ENCODE peak calls at places on chromosomes 7 and 10, in eight cellular contexts. Y is heart left ventricle, R is uterus, Z is tibial nerve, Q is body of pancreas, T is endothelial cell of umbilical vein, G is esophagus muscularis mucosa, W is IMR-90. M is an unnamed sample. For H3K4me1, the result is how much of the 10 kb centered on the place peaks cover.

GRCh38 chr7:115097175-115097671 is 175.3 kb downstream of the MDFIC start:
- DNase-seq in G (no peak), Y (no peak), Q (no peak), R (no peak), Z (no peak), W (peak), T (peak), M (no peak)

GRCh38 chr10:79392020-79392398 is 44.7 kb downstream of the PPIF start:
- DNase-seq in G (no peak), R (peak), Q (no peak), Y (peak), W (no peak), Z (no peak), T (no peak), M (peak)

GRCh38 chr7:66082083-66082482 is 6.5 kb downstream of the ASL start:
- DNase-seq in T (no peak), R (no peak), Z (no peak), Y (no peak), W (no peak), G (no peak), Q (no peak), M (no peak)

GRCh38 chr10:103111031-103111917 is 81.8 kb downstream of the NT5C2 start:
- DNase-seq in T (no peak), Z (no peak), Q (no peak), G (no peak), W (peak), R (no peak), Y (no peak), M (no peak)

GRCh38 chr7:24779283-24779655 is 22.0 kb upstream of the GSDME start:
- DNase-seq in G (no peak), T (no peak), Z (no peak), Q (no peak), R (no peak), Y (no peak), W (no peak), M (no peak)

GRCh38 chr7:105461518-105461917 is 60.6 kb downstream of the PUS7 start:
- DNase-seq in T (no peak), W (peak), Z (no peak), Q (no peak), Y (no peak), R (no peak), G (no peak), M (no peak)

GRCh38 chr10:96133135-96133534 is 3.0 kb downstream of the ZNF518A start:
- DNase-seq in R (no peak), W (peak), Z (no peak), Y (no peak), T (no peak), G (no peak), Q (no peak), M (no peak)

GRCh38 chr7:42099837-42100508 is 137.0 kb downstream of the GLI3 start:
- DNase-seq in G (no peak), T (no peak), Q (no peak), Y (no peak), Z (no peak), R (no peak), W (peak), M (no peak)

GRCh38 chr7:133535308-133535707 is 282.4 kb downstream of the EXOC4 start:
- DNase-seq in Y (no peak), Q (no peak), R (no peak), T (no peak), Z (no peak), G (no peak), W (no peak), M (no peak)

GRCh38 chr10:133446979-133447378 is 6.8 kb upstream of the SCART1 start:
- DNase-seq in G (no peak), Q (no peak), R (no peak), W (no peak), T (no peak), Z (no peak), Y (no peak), M (no peak)

GRCh38 chr10:60353519-60354258 is 36.0 kb downstream of the ANK3 start:
- DNase-seq in Z (no peak), Y (peak), R (no peak), Q (peak), W (peak), T (no peak), G (no peak), M (no peak)

GRCh38 chr10:131055437-131055836 is 256.1 kb downstream of the TCERG1L start:
- DNase-seq in Z (no peak), Y (no peak), R (no peak), T (no peak), Q (no peak), G (no peak), W (no peak), M (no peak)

GRCh38 chr7:101134399-101134980 is 7.6 kb downstream of the SERPINE1 start:
- DNase-seq in G (no peak), Q (no peak), R (no peak), Z (no peak), W (no peak), Y (no peak), T (peak), M (no peak)

GRCh38 chr10:36462194-36462593 is 663.2 kb upstream of the ANKRD30A start:
- DNase-seq in Z (no peak), Y (no peak), Q (no peak), T (no peak), G (no peak), R (no peak), W (peak), M (no peak)

GRCh38 chr7:104940023-104940710 is 73.8 kb upstream of the KMT2E start:
- DNase-seq in W (no peak), Z (no peak), R (no peak), Q (no peak), G (no peak), Y (no peak), T (no peak), M (no peak)

GRCh38 chr7:134792968-134793367 is 13.5 kb downstream of the CALD1 start:
- DNase-seq in Y (peak), G (no peak), W (peak), T (no peak), Q (peak), R (peak), Z (no peak), M (no peak)

GRCh38 chr7:30093351-30094019 is 41.3 kb upstream of the MTURN start:
- DNase-seq in T (no peak), Q (no peak), R (no peak), Z (peak), W (peak), Y (no peak), G (no peak), M (no peak)

GRCh38 chr10:69056129-69056528 is 31.8 kb upstream of the SRGN start:
- DNase-seq in W (no peak), T (no peak), Y (peak), Q (peak), G (no peak), R (no peak), Z (no peak), M (no peak)

GRCh38 chr7:68783671-68784070 is 814.6 kb upstream of the AUTS2 start:
- DNase-seq in R (no peak), T (no peak), Q (no peak), Z (no peak), G (no peak), Y (no peak), W (peak), M (no peak)

GRCh38 chr7:113775401-113775800 is 143.4 kb downstream of the PPP1R3A start:
- DNase-seq in Z (no peak), R (no peak), Y (no peak), T (no peak), W (no peak), G (no peak), Q (no peak), M (no peak)

GRCh38 chr10:5905854-5906507 is 15.9 kb downstream of the FBH1 start:
- DNase-seq in R (no peak), Y (peak), G (no peak), T (no peak), Z (no peak), Q (no peak), W (no peak), M (no peak)

GRCh38 chr7:76280408-76280807 is 22.1 kb upstream of the HSPB1 start:
- DNase-seq in Z (no peak), R (no peak), Y (no peak), T (no peak), W (no peak), Q (no peak), G (no peak), M (no peak)

GRCh38 chr7:42020067-42020466 is 216.9 kb downstream of the GLI3 start:
- DNase-seq in Q (no peak), R (no peak), Y (no peak), Z (no peak), T (no peak), G (no peak), W (no peak), M (no peak)

GRCh38 chr10:50325449-50326188 is 74.3 kb upstream of the ASAH2 start:
- DNase-seq in T (peak), Y (peak), Q (peak), Z (peak), R (peak), W (peak), G (no peak), M (no peak)

GRCh38 chr10:91590904-91591791 is 41.7 kb downstream of the PPP1R3C start:
- DNase-seq in R (peak), Z (no peak), Q (peak), T (peak), Y (peak), G (no peak), W (peak), M (no peak)

DNA sequence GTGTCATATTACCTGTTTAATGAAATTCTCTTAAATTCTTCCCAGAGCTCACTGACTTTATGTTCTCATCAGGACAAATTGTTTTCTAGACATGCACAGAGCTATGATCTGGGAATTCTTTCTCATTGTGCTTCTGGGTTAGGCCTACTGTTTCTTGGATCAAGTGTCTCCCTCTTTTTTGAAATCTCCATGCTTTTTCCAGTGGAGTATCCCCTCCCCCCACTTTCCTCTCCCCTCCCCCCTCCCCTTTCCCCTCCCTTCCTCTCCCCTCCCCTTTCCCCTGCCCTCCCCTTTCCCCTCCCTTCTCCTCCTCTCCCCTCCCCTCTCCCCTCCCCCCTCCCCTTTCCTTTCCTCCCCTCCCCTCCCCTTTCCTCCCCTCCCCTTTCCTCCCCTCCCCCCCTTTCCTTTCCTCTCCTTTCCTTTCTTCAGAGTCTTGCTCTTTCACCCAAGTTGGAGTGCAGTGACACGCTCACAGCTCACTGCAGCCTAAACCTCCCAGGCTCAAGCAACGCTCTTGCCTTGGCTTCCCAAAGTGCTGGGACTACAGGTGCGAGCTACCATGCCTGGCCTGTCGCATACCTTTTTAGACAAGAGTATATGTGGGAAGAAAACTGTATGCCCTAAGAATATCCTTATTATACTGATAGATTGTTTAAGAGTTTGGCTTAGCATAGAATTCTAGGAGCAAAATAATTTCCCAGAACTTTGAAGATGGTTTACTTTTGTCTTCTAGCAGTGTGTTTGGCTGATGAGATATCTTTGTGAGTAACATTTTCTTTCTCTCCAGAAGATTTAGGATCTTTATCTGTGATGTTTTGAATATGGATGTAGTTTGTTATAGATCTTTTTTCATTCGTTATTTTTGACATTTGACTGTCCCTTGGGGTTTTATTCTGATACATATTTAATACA is 2.5 kb downstream of the DYNC2I1 start:
- DNase-seq in Y (no peak), G (no peak), R (no peak), T (no peak), Z (no peak), Q (no peak), W (no peak), M (no peak)
- H3K4me1 ChIP-seq in Y (under half), G (under half), R (under half), T (under half), Z (under half), Q (under half), W (under half), M (under half)

GRCh38 chr10:3805227-3805790 is 20.3 kb upstream of the KLF6 start:
- DNase-seq in W (peak), Q (peak), R (no peak), Z (no peak), G (peak), Y (no peak), T (peak), M (no peak)
- TF ChIP-seq POLR2A in W (no peak), Q (no peak), R (no peak), Z (no peak), G (no peak), Y (no peak), T (no peak), M (no peak)

GRCh38 chr7:2802082-2802481 is 42.0 kb downstream of the GNA12 start:
- DNase-seq in R (no peak), Y (no peak), Z (no peak), Q (no peak), T (peak), W (peak), G (no peak), M (no peak)

GRCh38 chr7:2802504-2803341 is 41.4 kb downstream of the GNA12 start:
- DNase-seq in R (no peak), T (peak), Z (no peak), Y (no peak), G (no peak), Q (no peak), W (peak), M (no peak)

GRCh38 chr7:2803755-2804154 is 40.4 kb downstream of the GNA12 start:
- DNase-seq in R (no peak), Z (no peak), Q (no peak), G (no peak), Y (no peak), T (no peak), W (no peak), M (no peak)

GRCh38 chr7:2804227-2804763 is 39.8 kb downstream of the GNA12 start:
- DNase-seq in R (no peak), T (no peak), Y (no peak), Z (no peak), W (no peak), G (no peak), Q (no peak), M (no peak)

GRCh38 chr7:2803342-2803692 is 40.8 kb downstream of the GNA12 start:
- DNase-seq in Y (no peak), Z (no peak), T (no peak), G (no peak), Q (no peak), W (no peak), R (no peak), M (no peak)
- H3K4me3 ChIP-seq in Y (no peak), Z (no peak), T (no peak), G (no peak), Q (no peak), W (peak), R (no peak), M (no peak)

GRCh38 chr7:110356438-110356837 is 734.5 kb upstream of the LRRN3 start:
- DNase-seq in Y (no peak), R (no peak), T (no peak), G (no peak), W (no peak), Z (no peak), Q (no peak), M (no peak)
- H3K4me1 ChIP-seq in Y (under half), R (under half), T (under half), G (under half), W (under half), Z (under half), Q (under half), M (under half)

GRCh38 chr10:89389254-89389653 is 3.2 kb upstream of the IFIT1 start:
- DNase-seq in Z (no peak), R (no peak), G (peak), Q (no peak), Y (no peak), W (peak), T (peak), M (no peak)

GRCh38 chr10:89393898-89394297 is 1.5 kb downstream of the IFIT1 start:
- DNase-seq in T (no peak), Z (no peak), G (no peak), R (no peak), Y (no peak), W (no peak), Q (no peak), M (no peak)

GRCh38 chr10:89392974-89393373 is 551 bp downstream of the IFIT1 start:
- DNase-seq in R (peak), T (no peak), Z (no peak), W (peak), G (peak), Q (peak), Y (no peak), M (no peak)

GRCh38 chr10:89390875-89391576 is 1.4 kb upstream of the IFIT1 start:
- DNase-seq in Z (no peak), Q (no peak), T (no peak), Y (no peak), W (peak), R (no peak), G (no peak), M (no peak)

GRCh38 chr10:89391882-89392756 is at the start of gene IFIT1:
- DNase-seq in Q (peak), Z (no peak), R (peak), T (peak), W (peak), Y (peak), G (peak), M (peak)
- TF ChIP-seq POLR2A in Q (no peak), Z (no peak), R (peak), T (no peak), W (no peak), Y (no peak), G (no peak), M (no peak)

DNA sequence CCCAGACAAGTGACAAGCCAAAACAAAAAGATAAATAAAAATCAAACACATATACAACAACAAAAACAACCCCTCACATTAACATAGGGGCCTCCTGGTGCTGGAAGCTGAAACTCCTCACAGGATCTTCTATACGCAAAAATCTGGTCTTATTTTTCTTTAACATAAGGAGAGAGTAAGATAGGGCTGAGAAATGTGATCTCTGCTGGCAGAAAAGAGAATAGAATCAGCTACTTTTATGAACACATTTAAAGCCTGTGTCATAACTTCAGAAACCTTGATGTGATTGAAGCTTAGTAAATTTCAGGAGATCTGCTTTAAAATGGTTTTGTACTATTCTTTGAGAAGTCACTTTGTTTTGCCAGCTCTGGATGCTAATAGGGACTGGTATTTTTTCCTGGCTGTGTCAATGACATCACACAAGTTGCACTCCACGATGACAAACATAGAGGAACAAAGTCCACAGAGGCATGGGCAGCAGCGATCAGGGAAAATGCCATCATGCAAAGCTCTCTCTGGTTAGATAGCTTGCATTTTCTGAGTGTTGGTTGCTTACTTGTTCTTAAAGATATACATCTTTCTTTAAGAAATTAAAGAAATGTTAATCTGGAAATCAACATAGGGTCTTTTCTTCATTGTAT is 176.6 kb upstream of the SP4 start:
- DNase-seq in Q (peak), T (no peak), W (no peak), Y (no peak), G (no peak), R (no peak), Z (no peak), M (no peak)
- H3K4me3 ChIP-seq in Q (no peak), T (no peak), W (no peak), Y (no peak), G (no peak), R (no peak), Z (no peak), M (no peak)

GRCh38 chr10:124642076-124642710 is 102.0 kb downstream of the FAM53B start:
- DNase-seq in W (no peak), Z (no peak), Q (no peak), T (no peak), R (no peak), Y (peak), G (no peak), M (no peak)
- H3K4me1 ChIP-seq in W (under half), Z (half or more), Q (under half), T (under half), R (under half), Y (half or more), G (half or more), M (under half)

GRCh38 chr7:27662490-27663205 is at the start of gene HIBADH:
- DNase-seq in G (peak), Y (peak), W (peak), Z (peak), Q (peak), R (peak), T (peak), M (peak)
- TF ChIP-seq POLR2A in G (peak), Y (no peak), W (peak), Z (peak), Q (peak), R (peak), T (peak), M (peak)

DNA sequence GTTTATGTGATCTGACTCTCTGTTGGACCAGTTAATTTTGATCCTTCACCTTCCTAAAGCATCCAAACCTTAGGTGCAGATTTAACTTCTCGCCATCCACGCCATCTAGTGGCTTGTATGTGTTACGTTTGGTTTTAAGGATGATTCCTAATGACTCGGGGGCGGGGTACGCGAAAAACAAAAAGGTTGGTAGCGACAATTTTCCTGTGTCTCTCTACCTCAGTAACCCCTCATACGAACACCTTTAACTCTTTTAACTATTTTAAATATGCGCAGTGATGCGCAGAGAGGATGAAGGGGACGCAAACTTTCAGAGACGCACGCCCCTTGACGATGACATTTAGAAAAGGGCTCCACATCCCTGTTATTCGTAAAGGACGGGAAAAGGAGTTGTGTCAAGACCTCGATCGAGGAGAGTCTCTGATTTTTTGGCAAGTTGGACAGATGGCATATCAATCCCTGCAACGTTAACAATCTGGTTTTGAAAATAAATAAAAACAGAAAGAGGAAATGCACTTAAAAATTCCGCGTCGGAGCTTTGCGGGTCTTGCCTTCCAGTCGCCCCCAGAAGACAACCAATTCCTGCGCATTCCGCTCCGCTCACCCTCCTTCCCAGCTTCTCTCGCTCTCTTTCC is 597 bp upstream of the KCND2 start:
- DNase-seq in W (peak), Y (no peak), Q (peak), G (no peak), R (peak), T (peak), Z (no peak), M (no peak)
- H3K4me3 ChIP-seq in W (peak), Y (no peak), Q (peak), G (peak), R (peak), T (peak), Z (peak), M (peak)